ENCODE peak calls at places on chromosomes 5 and 9, in seven cellular contexts. S, W, I, Y, T, L and R are unnamed samples.
A peak's percentile ranks its signal among the peaks of the same experiment; 100 is the strongest.

GRCh38 chr9:35650341-35651158 is at the start of gene SIT1:
- DNase-seq in S (no peak), W (peak; percentile 76), I (no peak), Y (no peak), T (no peak), L (no peak), R (no peak)

GRCh38 chr9:7341571-7341970 is 458.0 kb downstream of the DMAC1 start:
- DNase-seq in S (no peak), W (no peak), I (no peak), Y (no peak), T (no peak), L (no peak), R (no peak)

GRCh38 chr5:105956456-105957177 is 1714.1 kb downstream of the EFNA5 start:
- DNase-seq in S (peak; percentile 39), W (no peak), I (no peak), Y (no peak), T (no peak), L (no peak), R (no peak)

GRCh38 chr5:148909001-148909400 is 82.6 kb downstream of the ADRB2 start:
- DNase-seq in S (peak; percentile 81), W (no peak), I (no peak), Y (no peak), T (no peak), L (no peak), R (peak; percentile 91)

GRCh38 chr5:60814498-60814897 is 29.6 kb downstream of the ELOVL7 start:
- DNase-seq in S (no peak), W (peak; percentile 50), I (no peak), Y (no peak), T (no peak), L (no peak), R (no peak)

GRCh38 chr5:138177936-138178515 is 404 bp downstream of the BRD8 start:
- DNase-seq in S (peak; percentile 43), W (peak; percentile 66), I (peak; percentile 13), Y (no peak), T (no peak), L (peak; percentile 74), R (peak; percentile 55)

GRCh38 chr9:109320734-109321448 is at the start of gene EPB41L4B:
- DNase-seq in S (peak; percentile 71), W (peak; percentile 94), I (peak; percentile 81), Y (peak; percentile 95), T (peak; percentile 81), L (peak; percentile 96), R (peak; percentile 71)

GRCh38 chr5:158976035-158976434 is 123.7 kb downstream of the EBF1 start:
- DNase-seq in S (peak; percentile 86), W (no peak), I (no peak), Y (no peak), T (no peak), L (no peak), R (peak; percentile 94)

GRCh38 chr9:93467062-93467416 is 13.7 kb upstream of the FAM120AOS start:
- DNase-seq in S (no peak), W (no peak), I (no peak), Y (no peak), T (no peak), L (no peak), R (no peak)

GRCh38 chr9:29285818-29286217 is 1712.5 kb upstream of the C9orf72 start:
- DNase-seq in S (peak; percentile 3), W (no peak), I (no peak), Y (no peak), T (no peak), L (no peak), R (no peak)

GRCh38 chr9:98373622-98374021 is 118.2 kb upstream of the TBC1D2 start:
- DNase-seq in S (no peak), W (no peak), I (no peak), Y (no peak), T (no peak), L (no peak), R (no peak)

GRCh38 chr9:121757286-121757595 is 105.8 kb downstream of the DAB2IP start:
- DNase-seq in S (no peak), W (no peak), I (no peak), Y (no peak), T (no peak), L (no peak), R (no peak)

GRCh38 chr5:117088176-117088575 is 513.6 kb upstream of the SEMA6A start:
- DNase-seq in S (no peak), W (no peak), I (no peak), Y (no peak), T (no peak), L (no peak), R (no peak)

GRCh38 chr9:6968271-6968670 is 210.5 kb downstream of the KDM4C start:
- DNase-seq in S (peak; percentile 75), W (no peak), I (no peak), Y (no peak), T (no peak), L (no peak), R (no peak)

GRCh38 chr9:84278131-84278530 is 62.4 kb downstream of the SLC28A3 start:
- DNase-seq in S (no peak), W (no peak), I (no peak), Y (no peak), T (no peak), L (no peak), R (no peak)

GRCh38 chr5:141522301-141522700 is 33.4 kb downstream of the PCDHGC5 start:
- DNase-seq in S (no peak), W (no peak), I (no peak), Y (no peak), T (no peak), L (no peak), R (no peak)

GRCh38 chr5:141521244-141521781 is 32.4 kb downstream of the PCDHGC5 start:
- DNase-seq in S (peak; percentile 99), W (no peak), I (peak; percentile 80), Y (no peak), T (peak; percentile 76), L (peak; percentile 53), R (peak; percentile 94)

GRCh38 chr5:141525659-141526058 is 36.8 kb downstream of the PCDHGC5 start:
- DNase-seq in S (no peak), W (no peak), I (no peak), Y (no peak), T (no peak), L (peak; percentile 56), R (no peak)

GRCh38 chr5:141523991-141524390 is 35.1 kb downstream of the PCDHGC5 start:
- DNase-seq in S (no peak), W (no peak), I (no peak), Y (no peak), T (no peak), L (no peak), R (no peak)

GRCh38 chr5:141524604-141525597 is 36.0 kb downstream of the PCDHGC5 start:
- DNase-seq in S (peak; percentile 99), W (peak; percentile 90), I (peak; percentile 91), Y (peak; percentile 89), T (peak; percentile 88), L (peak; percentile 88), R (peak; percentile 93)
- H3K4me1 ChIP-seq in S (peaks cover 65% of the 10 kb centered on the region), W (peaks cover 37% of the 10 kb centered on the region), I (peaks cover 76% of the 10 kb centered on the region), Y (peaks cover 72% of the 10 kb centered on the region), T (peaks cover 77% of the 10 kb centered on the region), L (peaks cover 11% of the 10 kb centered on the region), R (peaks cover 51% of the 10 kb centered on the region)

DNA sequence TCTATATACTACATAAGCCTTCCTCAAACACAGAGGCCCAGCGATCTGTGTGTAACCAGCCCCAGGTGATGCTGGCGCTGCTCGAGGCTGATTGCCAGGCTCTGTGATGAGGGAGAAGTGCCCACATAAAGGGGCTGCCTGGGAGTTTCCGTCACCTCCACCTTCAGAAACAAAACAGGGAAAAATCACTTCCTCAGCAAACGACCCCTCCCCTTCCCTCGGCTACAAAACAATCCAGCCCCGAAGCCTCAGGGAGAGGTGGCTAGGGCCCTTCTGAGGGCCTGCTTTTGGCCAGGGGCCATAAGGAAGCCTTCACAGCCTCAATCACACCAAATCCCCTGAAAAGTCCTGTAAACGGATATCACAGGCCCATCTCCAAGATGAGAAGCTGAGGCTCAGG is 51.1 kb downstream of the DAP start:
- DNase-seq in S (no peak), W (no peak), I (no peak), Y (no peak), T (no peak), L (no peak), R (no peak)
- H3K27ac ChIP-seq in S (no peak overlapping the region), W (no peak overlapping the region), I (peak overlapping the region; percentile 29), Y (no peak overlapping the region), T (no peak overlapping the region), L (no peak overlapping the region), R (no peak overlapping the region)

GRCh38 chr5:143583385-143583784 is 179.9 kb upstream of the NR3C1 start:
- DNase-seq in S (no peak), W (no peak), I (no peak), Y (no peak), T (no peak), L (no peak), R (no peak)

GRCh38 chr5:143581649-143582048 is 178.2 kb upstream of the NR3C1 start:
- DNase-seq in S (no peak), W (no peak), I (no peak), Y (no peak), T (no peak), L (no peak), R (no peak)

GRCh38 chr5:143582869-143583268 is 179.4 kb upstream of the NR3C1 start:
- DNase-seq in S (peak; percentile 47), W (no peak), I (no peak), Y (no peak), T (no peak), L (no peak), R (no peak)

GRCh38 chr5:143581148-143581547 is 177.7 kb upstream of the NR3C1 start:
- DNase-seq in S (no peak), W (peak; percentile 66), I (no peak), Y (no peak), T (no peak), L (no peak), R (no peak)

DNA sequence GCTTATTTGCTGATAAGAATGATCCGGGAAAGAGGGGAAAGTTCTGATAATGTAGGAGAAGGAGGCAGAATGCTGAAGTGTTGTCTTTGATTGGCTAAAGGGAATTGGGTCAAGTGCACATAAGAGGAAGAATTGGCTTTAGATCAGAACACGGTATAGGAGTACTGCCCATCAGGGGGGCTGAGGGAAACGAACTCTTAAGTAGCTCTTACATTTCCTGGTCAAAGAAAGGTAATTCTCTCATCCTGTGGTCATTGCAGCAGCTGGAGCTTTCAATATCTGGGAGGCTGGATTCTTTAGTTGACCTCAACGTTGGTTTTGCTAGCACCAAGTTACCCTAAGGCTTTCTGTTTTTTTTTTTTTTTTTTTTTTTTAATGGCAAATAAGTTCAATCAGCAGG is 178.7 kb upstream of the NR3C1 start:
- DNase-seq in S (no peak), W (no peak), I (no peak), Y (no peak), T (no peak), L (no peak), R (no peak)
- H3K4me1 ChIP-seq in S (no peaks in the 10 kb centered on the region), W (no peaks in the 10 kb centered on the region), I (peaks cover 9% of the 10 kb centered on the region), Y (no peaks in the 10 kb centered on the region), T (peaks cover 5% of the 10 kb centered on the region), L (no peaks in the 10 kb centered on the region), R (no peaks in the 10 kb centered on the region)

DNA sequence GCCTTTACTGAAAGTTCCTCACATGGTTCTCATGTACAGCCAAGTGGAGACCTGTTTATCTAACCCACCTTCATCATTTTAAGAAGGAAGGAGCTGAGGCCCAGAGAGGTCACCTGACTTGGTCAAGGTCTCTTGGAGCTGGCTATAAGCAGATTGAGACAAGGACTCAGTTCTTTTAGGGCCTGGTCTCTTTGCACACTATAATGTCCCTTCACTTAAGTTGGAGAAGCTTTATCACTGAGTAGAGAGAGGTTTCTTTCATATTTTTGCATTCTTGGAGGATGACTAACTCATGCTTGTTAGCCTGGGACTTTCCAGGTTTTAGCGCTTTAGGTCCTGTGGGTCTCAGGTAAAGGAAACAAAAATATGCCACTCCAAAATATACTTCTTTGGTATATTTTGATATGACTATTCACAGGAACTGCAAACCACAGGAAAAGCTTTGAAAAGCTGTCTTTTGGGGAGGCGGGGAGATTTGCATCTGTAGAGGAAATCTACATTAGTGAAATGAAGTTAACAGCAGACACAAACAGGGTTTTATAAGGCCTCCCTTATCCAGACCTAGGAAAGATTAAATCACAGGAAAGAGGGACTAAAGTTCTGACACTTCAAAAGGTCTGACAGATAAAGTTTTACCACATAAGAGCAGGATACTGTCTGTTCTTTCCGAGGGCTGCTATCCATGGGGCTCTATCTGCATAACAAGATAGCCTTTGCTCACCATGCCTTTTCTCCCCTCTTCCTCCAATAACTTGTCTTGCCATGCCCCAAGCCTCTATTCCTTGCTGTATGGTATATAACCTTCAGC is 95.8 kb upstream of the ANKRD55 start:
- DNase-seq in S (peak; percentile 13), W (no peak), I (no peak), Y (no peak), T (no peak), L (no peak), R (no peak)
- H3K27ac ChIP-seq in S (no peak overlapping the region), W (peak overlapping the region; percentile 69), I (no peak overlapping the region), Y (no peak overlapping the region), T (no peak overlapping the region), L (peak overlapping the region; percentile 1), R (peak overlapping the region; percentile 72)